ENCODE peak calls at places on chromosomes 13 and 19, in four cellular contexts. N is cardiac fibroblast, J is pancreas, O is tibial nerve. R is an unnamed sample.

GRCh38 chr13:113972451-113973217 is 1.2 kb downstream of the C13orf46 start:
- DNase-seq in N (no peak), J (peak; percentile 52), O (no peak), R (no peak)

GRCh38 chr19:5250127-5250659 is 90.4 kb downstream of the PTPRS start:
- DNase-seq in N (no peak), J (peak; percentile 72), O (no peak), R (no peak)

GRCh38 chr13:49569993-49570689 is 15.2 kb downstream of the RCBTB1 start:
- DNase-seq in N (no peak), J (no peak), O (no peak), R (no peak)

GRCh38 chr19:15843186-15843585 is 27.7 kb upstream of the OR10H1 start:
- DNase-seq in N (no peak), J (no peak), O (no peak), R (no peak)

GRCh38 chr13:111259058-111259457 is 61.4 kb upstream of the TEX29 start:
- DNase-seq in N (no peak), J (no peak), O (no peak), R (no peak)

GRCh38 chr13:50386527-50387123 is 371.4 kb downstream of the KCNRG start:
- DNase-seq in N (peak; percentile 54), J (no peak), O (no peak), R (no peak)

GRCh38 chr19:51259348-51260245 is 8.7 kb downstream of the SIGLECL1 start:
- DNase-seq in N (peak; percentile 51), J (no peak), O (no peak), R (peak; percentile 75)

GRCh38 chr13:38900188-38900587 is 90.4 kb downstream of the STOML3 start:
- DNase-seq in N (no peak), J (no peak), O (no peak), R (no peak)

GRCh38 chr19:29812080-29812880 is 489 bp downstream of the CCNE1 start:
- DNase-seq in N (no peak), J (peak; percentile 67), O (no peak), R (peak; percentile 25)

GRCh38 chr19:47427241-47428176 is 8.2 kb upstream of the MEIS3 start:
- DNase-seq in N (peak; percentile 58), J (peak; percentile 83), O (peak; percentile 22), R (peak; percentile 89)

GRCh38 chr13:113129921-113130750 is 7.5 kb downstream of the F10 start:
- DNase-seq in N (peak; percentile 44), J (no peak), O (no peak), R (no peak)

GRCh38 chr13:100176781-100177389 is 88.0 kb downstream of the PCCA start:
- DNase-seq in N (peak; percentile 79), J (no peak), O (no peak), R (no peak)

GRCh38 chr19:35885225-35885624 is 15.1 kb downstream of the NFKBID start:
- DNase-seq in N (no peak), J (no peak), O (no peak), R (no peak)

GRCh38 chr13:42272115-42272756 is at the start of gene AKAP11:
- DNase-seq in N (peak; percentile 54), J (peak; percentile 77), O (no peak), R (peak; percentile 29)

GRCh38 chr13:95027638-95028037 is 273.6 kb downstream of the ABCC4 start:
- DNase-seq in N (no peak), J (no peak), O (no peak), R (no peak)

GRCh38 chr13:95020298-95020987 is 280.8 kb downstream of the ABCC4 start:
- DNase-seq in N (no peak), J (no peak), O (no peak), R (no peak)

GRCh38 chr13:95023405-95023804 is 277.8 kb downstream of the ABCC4 start:
- DNase-seq in N (no peak), J (no peak), O (no peak), R (no peak)

GRCh38 chr13:95019886-95020285 is 281.4 kb downstream of the ABCC4 start:
- DNase-seq in N (no peak), J (no peak), O (no peak), R (no peak)

DNA sequence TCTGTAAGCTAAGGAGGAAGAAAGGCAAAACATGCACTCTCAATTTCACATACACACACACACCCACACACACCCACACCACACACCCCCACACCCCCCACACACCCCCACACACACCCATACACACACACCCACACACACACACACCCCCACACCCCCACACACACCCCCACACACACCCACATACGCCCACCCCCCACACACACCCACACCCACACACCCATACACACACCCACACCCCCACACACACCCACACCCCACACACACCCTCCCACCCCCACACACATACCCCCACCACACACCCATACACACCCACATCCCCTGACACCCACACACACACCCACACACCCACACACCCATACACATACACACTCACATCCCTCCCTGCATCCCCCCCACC is 276.1 kb downstream of the ABCC4 start:
- DNase-seq in N (no peak), J (no peak), O (no peak), R (no peak)
- TF ChIP-seq CTCF in N (no peak), J (no peak), O (no peak), R (no peak)

GRCh38 chr19:42324655-42325307 is 654 bp upstream of the MEGF8 start:
- DNase-seq in N (no peak), J (peak; percentile 68), O (no peak), R (no peak)
- TF ChIP-seq CTCF in N (no peak), J (no peak), O (no peak), R (peak; percentile 88)

GRCh38 chr19:19320362-19321142 is at the start of the genes MAU2 and SUGP1:
- DNase-seq in N (peak; percentile 94), J (peak; percentile 92), O (peak; percentile 74), R (peak; percentile 83)
- TF ChIP-seq CTCF in N (peak; percentile 34), J (peak; percentile 8), O (peak; percentile 82), R (no peak)

DNA sequence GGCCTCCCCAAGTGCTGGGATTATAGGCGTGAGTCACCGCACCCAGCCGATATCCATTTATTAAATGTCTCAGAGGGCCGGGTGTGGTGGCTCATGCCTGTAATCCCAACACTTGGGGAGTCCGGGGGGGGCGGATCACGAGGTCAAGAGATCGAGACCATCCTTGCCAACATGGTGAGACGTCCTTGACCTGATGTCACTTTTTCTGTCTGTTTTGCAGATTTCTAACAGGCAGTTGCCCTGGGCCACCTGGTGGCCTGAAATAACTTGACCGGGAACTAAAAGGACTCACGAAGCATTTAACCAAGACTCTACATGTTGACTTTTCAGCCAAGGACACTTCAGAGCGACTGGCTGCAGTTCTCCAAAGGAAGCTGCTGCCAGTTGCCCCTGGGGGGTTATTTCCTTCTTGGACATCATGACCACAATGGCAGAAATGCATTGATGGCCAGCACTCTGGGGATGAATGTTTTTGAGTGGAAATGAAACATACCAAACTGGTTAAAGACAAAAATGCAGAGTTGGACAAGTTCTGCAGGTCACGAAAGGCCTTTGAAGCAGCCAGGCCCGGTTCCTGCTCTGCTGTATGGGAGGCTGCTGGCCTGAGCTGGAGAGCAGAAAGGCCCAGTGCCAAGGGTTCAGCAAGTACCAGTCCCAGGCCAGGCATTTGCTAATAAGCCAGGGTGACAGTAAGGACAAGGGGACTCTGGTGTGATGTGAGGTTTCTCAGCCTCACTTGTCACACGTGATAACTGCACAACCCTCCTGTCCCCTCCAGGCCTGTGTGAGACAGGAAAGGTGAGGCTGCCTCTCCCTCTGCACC is 8.3 kb downstream of the ZNF837 start:
- DNase-seq in N (no peak), J (peak; percentile 32), O (no peak), R (no peak)
- TF ChIP-seq CTCF in N (peak; percentile 13), J (no peak), O (no peak), R (no peak)

DNA sequence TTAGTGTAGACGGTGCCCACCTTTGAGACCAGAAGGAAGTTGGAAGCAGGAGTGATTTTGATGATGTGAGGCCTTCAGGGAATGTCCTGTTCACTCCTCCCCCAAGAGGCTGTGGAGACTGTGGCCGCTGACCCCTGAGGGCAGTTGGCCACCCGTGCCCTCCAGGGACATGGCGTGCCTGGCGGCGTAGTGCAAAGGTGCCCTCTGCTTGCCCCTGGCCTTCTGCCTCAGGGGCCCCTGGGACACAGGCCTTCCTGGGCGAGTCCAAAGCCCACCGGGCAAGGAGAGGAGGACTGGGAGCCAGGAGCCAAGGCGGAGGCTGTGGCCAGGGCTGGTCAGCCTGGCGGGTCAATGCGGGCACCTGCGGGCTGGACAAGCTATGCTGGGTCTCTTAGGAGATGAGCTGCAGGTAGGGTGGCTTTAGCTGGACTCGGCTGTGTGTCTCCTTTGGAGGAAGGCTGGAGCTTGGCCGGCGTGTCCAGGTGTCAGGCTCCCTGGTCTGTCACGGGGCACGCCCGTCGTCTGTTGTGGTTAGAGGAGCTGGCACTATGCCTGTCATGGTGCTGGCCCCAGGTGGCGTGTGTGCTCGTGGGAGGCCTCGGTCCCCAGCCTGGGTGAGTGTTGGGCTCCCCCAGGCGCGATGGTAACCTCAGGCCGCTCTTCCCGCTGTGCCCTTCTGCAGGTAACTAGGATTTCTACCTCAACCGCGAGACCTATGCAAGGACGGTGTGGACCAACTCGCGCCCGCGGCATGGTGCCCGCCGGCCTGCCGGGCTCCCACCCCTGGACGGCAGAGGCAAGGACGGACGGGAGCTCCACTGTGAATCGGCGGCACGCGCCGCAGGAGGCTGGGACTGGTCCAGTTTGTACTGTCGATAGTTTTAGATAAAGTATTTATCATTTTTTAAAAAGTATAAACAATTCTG is 6.8 kb downstream of the PLEKHJ1 start:
- DNase-seq in N (no peak), J (no peak), O (no peak), R (no peak)
- TF ChIP-seq CTCF in N (no peak), J (no peak), O (no peak), R (no peak)

DNA sequence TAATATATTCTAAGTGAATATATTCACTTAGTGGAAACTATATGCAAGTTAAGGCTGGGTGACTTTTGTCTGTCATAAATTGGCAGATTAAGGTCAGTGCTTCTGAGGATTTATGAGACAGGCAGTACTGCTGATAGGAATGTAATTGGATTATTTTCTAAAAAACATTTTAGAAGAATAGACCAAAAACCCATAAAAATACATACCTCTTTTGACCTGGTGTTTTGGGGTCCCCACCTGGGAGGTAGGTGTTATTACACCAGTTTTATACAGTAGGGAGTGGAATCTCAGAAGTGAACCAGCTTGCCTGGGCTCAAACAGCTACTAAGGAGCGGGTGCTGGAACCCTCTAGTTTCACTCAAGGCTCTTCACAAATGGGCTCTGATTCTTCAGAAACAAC is 25.3 kb downstream of the COG3 start:
- DNase-seq in N (no peak), J (no peak), O (no peak), R (peak; percentile 5)
- TF ChIP-seq CTCF in N (no peak), J (no peak), O (no peak), R (no peak)

GRCh38 chr13:46317120-46317519 is 69.9 kb downstream of the RUBCNL start:
- DNase-seq in N (peak; percentile 50), J (no peak), O (no peak), R (no peak)
- TF ChIP-seq CTCF in N (peak; percentile 18), J (no peak), O (no peak), R (no peak)

GRCh38 chr19:54448037-54448773 is 794 bp upstream of the LENG8 start:
- DNase-seq in N (peak; percentile 74), J (no peak), O (peak; percentile 33), R (peak; percentile 69)
- TF ChIP-seq CTCF in N (no peak), J (no peak), O (no peak), R (no peak)

DNA sequence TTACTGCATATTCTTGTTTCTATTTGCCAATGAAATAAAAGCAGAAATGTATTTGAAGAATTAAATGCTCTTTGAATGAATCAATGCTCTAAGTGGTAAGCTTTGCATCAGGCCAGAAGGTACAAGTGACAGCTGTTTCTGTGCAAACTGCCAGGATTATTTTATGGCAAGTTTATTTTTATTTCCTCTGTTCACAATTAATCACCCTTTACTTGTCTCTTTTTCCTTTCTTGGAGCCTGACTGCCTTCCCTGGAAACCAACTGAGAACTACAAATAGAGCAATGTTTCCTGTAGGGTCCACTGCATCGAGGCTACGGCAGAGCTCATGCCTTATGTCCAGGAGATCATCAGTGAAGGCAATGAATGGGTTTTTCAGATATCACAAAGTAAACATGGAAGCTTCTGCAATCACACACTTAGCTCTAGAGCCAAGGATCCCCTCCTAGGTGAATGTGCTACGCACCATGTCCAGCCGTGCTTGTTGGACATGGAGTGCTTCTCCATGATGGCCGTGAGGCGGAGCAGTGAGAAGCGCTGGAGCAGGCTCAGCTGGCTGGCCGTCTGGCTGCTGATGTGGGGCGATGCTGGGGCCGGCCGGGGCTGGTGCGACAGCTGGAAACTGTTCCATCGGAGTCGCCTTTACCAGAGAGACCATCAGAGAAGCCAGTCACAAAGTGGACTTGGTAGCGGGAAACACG is 110.8 kb downstream of the KL start:
- DNase-seq in N (peak; percentile 50), J (peak; percentile 60), O (no peak), R (no peak)
- TF ChIP-seq CTCF in N (peak; percentile 46), J (no peak), O (no peak), R (no peak)